ENCODE peak calls at places on chromosomes 5 and 9, in nine cellular contexts. G, D, N, E, Z, X, V, U and L are unnamed samples.

GRCh38 chr5:160638141-160638742 is 213.8 kb downstream of the ATP10B start:
- DNase-seq in G (no peak), D (no peak), Z (no peak), V (no peak), U (no peak), E (no peak), N (no peak), X (no peak), L (no peak)

GRCh38 chr5:172622091-172623046 is 18.7 kb upstream of the NEURL1B start:
- DNase-seq in G (no peak), X (no peak), E (no peak), Z (no peak), V (no peak), D (no peak), N (no peak), U (no peak), L (peak)

GRCh38 chr5:78757269-78758053 is 108.9 kb upstream of the LHFPL2 start:
- DNase-seq in G (no peak), E (no peak), V (no peak), U (no peak), N (no peak), Z (no peak), D (no peak), X (no peak), L (no peak)

GRCh38 chr9:120214331-120214730 is 365.6 kb downstream of the CDK5RAP2 start:
- DNase-seq in Z (no peak), U (no peak), E (no peak), N (no peak), G (no peak), D (no peak), V (no peak), X (no peak), L (peak)

GRCh38 chr5:81751836-81752643 is 1.1 kb upstream of the SSBP2 start:
- DNase-seq in U (no peak), Z (no peak), X (no peak), D (no peak), E (no peak), G (peak), V (no peak), N (no peak), L (peak)

GRCh38 chr5:147450596-147450995 is 59.3 kb downstream of the DPYSL3 start:
- DNase-seq in G (no peak), V (no peak), U (no peak), E (no peak), Z (no peak), D (no peak), X (no peak), N (no peak), L (peak)

GRCh38 chr5:165620394-165620793 is 2115.0 kb downstream of the MAT2B start:
- DNase-seq in D (no peak), N (no peak), Z (no peak), E (no peak), U (no peak), X (no peak), V (no peak), G (no peak), L (no peak)

GRCh38 chr5:33231935-33232334 is 208.8 kb upstream of the TARS1 start:
- DNase-seq in U (peak), X (no peak), Z (no peak), V (no peak), D (no peak), G (no peak), N (no peak), E (no peak), L (no peak)

GRCh38 chr9:137048655-137049543 is 2.9 kb upstream of the NPDC1 start:
- DNase-seq in Z (no peak), D (no peak), G (no peak), U (no peak), V (peak), N (no peak), E (no peak), X (no peak), L (peak)

GRCh38 chr5:133150909-133151544 is 99.2 kb downstream of the HSPA4 start:
- DNase-seq in V (no peak), Z (no peak), D (no peak), X (no peak), N (no peak), U (no peak), G (no peak), E (no peak), L (no peak)

GRCh38 chr9:72022846-72023245 is 37.6 kb downstream of the C9orf57 start:
- DNase-seq in D (no peak), V (no peak), G (no peak), X (peak), E (no peak), Z (no peak), N (no peak), U (peak), L (no peak)

GRCh38 chr5:43041131-43041668 is 1.1 kb upstream of the ANXA2R start:
- DNase-seq in D (peak), Z (peak), U (no peak), E (no peak), V (peak), N (no peak), G (peak), X (no peak), L (peak)